ENCODE peak calls at places on chromosomes 13 and 19, in five cellular contexts. One of them, this sample, is unnamed.

GRCh38 chr13:110034031-110034430 is 247.6 kb upstream of the IRS2 start:
- DNase-seq in HL-60: no peak
- DNase-seq in nephron progenitor cell: no peak
- DNase-seq in lower leg skin: no peak
- DNase-seq in cardiac muscle cell: no peak
- DNase-seq in this sample: no peak

GRCh38 chr19:55669418-55670279 is 5.4 kb upstream of the EPN1 start:
- DNase-seq in HL-60: no peak
- DNase-seq in nephron progenitor cell: no peak
- DNase-seq in lower leg skin: no peak
- DNase-seq in cardiac muscle cell: no peak
- DNase-seq in this sample: no peak

GRCh38 chr13:105665284-105665683 is 870.2 kb downstream of the EFNB2 start:
- DNase-seq in HL-60: no peak
- DNase-seq in nephron progenitor cell: no peak
- DNase-seq in lower leg skin: no peak
- DNase-seq in cardiac muscle cell: no peak
- DNase-seq in this sample: no peak

GRCh38 chr19:10553943-10554381 is 10.3 kb downstream of the ATG4D start:
- DNase-seq in HL-60: peak
- DNase-seq in nephron progenitor cell: no peak
- DNase-seq in lower leg skin: no peak
- DNase-seq in cardiac muscle cell: no peak
- DNase-seq in this sample: no peak

GRCh38 chr19:19552811-19553210 is 14.7 kb downstream of the CILP2 start:
- DNase-seq in HL-60: peak
- DNase-seq in nephron progenitor cell: peak
- DNase-seq in lower leg skin: no peak
- DNase-seq in cardiac muscle cell: peak
- DNase-seq in this sample: peak

GRCh38 chr19:55644191-55644833 is 863 bp downstream of the ZNF581 start:
- DNase-seq in HL-60: no peak
- DNase-seq in nephron progenitor cell: no peak
- DNase-seq in lower leg skin: no peak
- DNase-seq in cardiac muscle cell: no peak
- DNase-seq in this sample: no peak

GRCh38 chr13:77516342-77516789 is 19.1 kb upstream of the SCEL start:
- DNase-seq in HL-60: no peak
- DNase-seq in nephron progenitor cell: no peak
- DNase-seq in lower leg skin: no peak
- DNase-seq in cardiac muscle cell: no peak
- DNase-seq in this sample: no peak

GRCh38 chr13:44058586-44059238 is 179.0 kb downstream of the LACC1 start:
- DNase-seq in HL-60: no peak
- DNase-seq in nephron progenitor cell: no peak
- DNase-seq in lower leg skin: no peak
- DNase-seq in cardiac muscle cell: no peak
- DNase-seq in this sample: no peak

GRCh38 chr13:95296326-95296939 is 4.8 kb downstream of the ABCC4 start:
- DNase-seq in HL-60: peak
- DNase-seq in nephron progenitor cell: peak
- DNase-seq in lower leg skin: no peak
- DNase-seq in cardiac muscle cell: peak
- DNase-seq in this sample: peak

GRCh38 chr13:43127827-43128226 is 104.4 kb downstream of the DNAJC15 start:
- DNase-seq in HL-60: no peak
- DNase-seq in nephron progenitor cell: no peak
- DNase-seq in lower leg skin: no peak
- DNase-seq in cardiac muscle cell: no peak
- DNase-seq in this sample: no peak

GRCh38 chr19:3471954-3472655 is 8.2 kb downstream of the SMIM24 start:
- DNase-seq in HL-60: peak
- DNase-seq in nephron progenitor cell: peak
- DNase-seq in lower leg skin: no peak
- DNase-seq in cardiac muscle cell: peak
- DNase-seq in this sample: peak

GRCh38 chr13:112074139-112074710 is 7.3 kb downstream of the SOX1 start:
- DNase-seq in HL-60: no peak
- DNase-seq in nephron progenitor cell: no peak
- DNase-seq in lower leg skin: no peak
- DNase-seq in cardiac muscle cell: no peak
- DNase-seq in this sample: no peak

GRCh38 chr13:74966814-74967213 is 515.2 kb downstream of the TBC1D4 start:
- DNase-seq in HL-60: no peak
- DNase-seq in nephron progenitor cell: no peak
- DNase-seq in lower leg skin: no peak
- DNase-seq in cardiac muscle cell: peak
- DNase-seq in this sample: peak

GRCh38 chr13:98252931-98253470 is 75.9 kb upstream of the RNF113B start:
- DNase-seq in HL-60: no peak
- DNase-seq in nephron progenitor cell: no peak
- DNase-seq in lower leg skin: no peak
- DNase-seq in cardiac muscle cell: no peak
- DNase-seq in this sample: no peak

GRCh38 chr19:7069904-7070226 is 362 bp downstream of the ZNF557 start:
- DNase-seq in HL-60: no peak
- DNase-seq in nephron progenitor cell: no peak
- DNase-seq in lower leg skin: no peak
- DNase-seq in cardiac muscle cell: no peak
- DNase-seq in this sample: no peak

GRCh38 chr13:25167775-25168174 is 4.3 kb downstream of the AMER2 start:
- DNase-seq in HL-60: no peak
- DNase-seq in nephron progenitor cell: no peak
- DNase-seq in lower leg skin: no peak
- DNase-seq in cardiac muscle cell: no peak
- DNase-seq in this sample: no peak

GRCh38 chr19:10510301-10510802 is 6.9 kb downstream of the S1PR5 start:
- DNase-seq in HL-60: peak
- DNase-seq in nephron progenitor cell: peak
- DNase-seq in lower leg skin: no peak
- DNase-seq in cardiac muscle cell: peak
- DNase-seq in this sample: peak

GRCh38 chr19:10871711-10872550 is 578 bp downstream of the CARM1 start:
- DNase-seq in HL-60: no peak
- DNase-seq in nephron progenitor cell: peak
- DNase-seq in lower leg skin: peak
- DNase-seq in cardiac muscle cell: peak
- DNase-seq in this sample: no peak

GRCh38 chr19:39704181-39705044 is at the start of gene LGALS14:
- DNase-seq in HL-60: no peak
- DNase-seq in nephron progenitor cell: no peak
- DNase-seq in lower leg skin: no peak
- DNase-seq in cardiac muscle cell: no peak
- DNase-seq in this sample: no peak

GRCh38 chr19:33063356-33064116 is 1.2 kb downstream of the RHPN2 start:
- DNase-seq in HL-60: no peak
- DNase-seq in nephron progenitor cell: peak
- DNase-seq in lower leg skin: peak
- DNase-seq in cardiac muscle cell: peak
- DNase-seq in this sample: no peak

DNA sequence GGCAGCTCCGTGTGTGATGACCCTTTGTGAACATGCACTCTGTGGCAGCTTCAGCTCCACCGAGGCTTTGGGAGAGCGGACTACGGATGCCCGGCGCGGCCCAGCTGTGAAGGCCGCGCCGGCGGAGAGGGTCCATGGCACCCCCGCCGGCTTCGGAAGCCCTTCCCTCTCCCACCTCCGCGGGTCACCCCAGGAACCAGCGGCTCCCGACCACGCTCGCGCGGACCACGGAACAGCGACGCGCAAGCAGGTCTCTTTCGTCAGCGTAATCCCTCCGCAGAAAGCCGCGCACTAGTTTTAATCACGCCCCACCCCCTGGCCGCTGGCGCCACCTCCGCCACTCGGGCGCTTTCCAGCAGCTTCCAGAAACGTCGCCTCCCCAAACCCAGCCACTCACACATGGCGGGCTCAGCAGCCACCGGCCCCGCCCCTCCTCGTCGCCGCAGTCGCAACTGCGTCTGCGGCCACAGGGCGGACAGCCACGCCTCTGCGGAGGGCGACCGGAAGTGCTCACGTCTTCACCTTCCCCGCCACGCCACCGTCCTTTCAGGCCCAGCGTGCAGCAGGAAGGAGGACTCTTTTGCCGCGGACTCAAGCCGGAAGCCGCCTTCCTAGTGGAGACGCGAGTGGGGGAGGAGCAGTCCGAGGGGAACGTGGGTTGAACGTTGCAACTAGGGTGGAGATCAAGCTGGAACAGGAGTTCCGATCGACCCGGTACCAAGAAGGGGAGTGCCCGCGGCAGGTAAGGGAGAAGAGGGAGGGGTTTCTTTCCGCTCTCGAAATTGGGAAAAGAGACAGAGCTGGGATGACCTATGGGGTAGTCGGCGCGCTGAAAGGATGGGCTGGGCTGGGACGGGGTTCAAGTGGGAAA is at the start of gene USPL1:
- DNase-seq in HL-60: peak
- DNase-seq in nephron progenitor cell: peak
- DNase-seq in lower leg skin: peak
- DNase-seq in cardiac muscle cell: peak
- DNase-seq in this sample: peak
- TF ChIP-seq CTCF in HL-60: no peak
- TF ChIP-seq CTCF in nephron progenitor cell: no peak
- TF ChIP-seq CTCF in lower leg skin: peak
- TF ChIP-seq CTCF in cardiac muscle cell: no peak
- TF ChIP-seq CTCF in this sample: peak

DNA sequence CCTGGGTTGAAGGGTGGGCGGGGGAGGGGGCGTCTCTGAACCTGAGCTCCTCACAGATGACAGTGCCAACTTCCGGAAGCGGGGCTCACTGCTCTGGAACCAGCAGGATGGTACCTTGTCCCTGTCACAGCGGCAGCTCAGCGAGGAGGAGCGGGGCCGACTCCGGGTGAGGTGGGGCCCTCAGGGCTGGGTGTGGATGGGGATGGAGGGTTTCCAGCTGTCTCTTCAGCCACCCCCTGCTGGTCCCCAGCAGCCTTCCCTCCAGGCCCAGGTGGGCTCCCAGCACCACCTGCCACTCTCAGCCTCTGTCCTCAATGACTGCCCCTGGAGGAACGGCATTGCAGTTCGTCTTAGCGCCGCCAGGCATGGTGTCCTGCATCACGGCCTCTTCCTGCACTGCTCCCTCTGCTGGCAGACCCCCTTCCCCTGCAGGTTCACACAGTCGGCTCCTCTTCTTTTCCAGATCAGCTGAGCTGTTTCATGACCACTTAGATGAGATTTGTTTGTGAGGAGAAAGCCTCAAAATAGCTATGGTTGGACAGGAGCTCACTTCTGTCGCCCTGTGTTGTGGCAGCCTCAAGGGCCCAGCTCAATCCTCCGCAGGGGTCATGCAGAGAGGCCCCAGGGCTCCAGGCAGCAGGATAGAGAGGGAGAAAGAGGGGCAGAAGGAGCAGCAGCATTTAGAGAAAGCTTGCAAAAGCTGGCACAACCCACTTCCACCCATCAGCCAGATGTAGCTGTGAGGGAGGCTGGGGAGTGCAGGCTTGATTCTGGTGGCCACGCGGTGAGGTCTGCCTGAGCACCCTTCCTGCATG is 2.5 kb upstream of the GARIN5A start:
- DNase-seq in HL-60: no peak
- DNase-seq in nephron progenitor cell: no peak
- DNase-seq in lower leg skin: no peak
- DNase-seq in cardiac muscle cell: peak
- DNase-seq in this sample: no peak
- TF ChIP-seq CTCF in HL-60: peak
- TF ChIP-seq CTCF in nephron progenitor cell: peak
- TF ChIP-seq CTCF in lower leg skin: no peak
- TF ChIP-seq CTCF in cardiac muscle cell: peak
- TF ChIP-seq CTCF in this sample: peak

GRCh38 chr13:76016799-76017198 is 380.7 kb downstream of the LMO7 start:
- DNase-seq in HL-60: peak
- DNase-seq in nephron progenitor cell: peak
- DNase-seq in lower leg skin: no peak
- DNase-seq in cardiac muscle cell: no peak
- DNase-seq in this sample: no peak
- TF ChIP-seq CTCF in HL-60: peak
- TF ChIP-seq CTCF in nephron progenitor cell: peak
- TF ChIP-seq CTCF in lower leg skin: no peak
- TF ChIP-seq CTCF in cardiac muscle cell: peak
- TF ChIP-seq CTCF in this sample: peak

DNA sequence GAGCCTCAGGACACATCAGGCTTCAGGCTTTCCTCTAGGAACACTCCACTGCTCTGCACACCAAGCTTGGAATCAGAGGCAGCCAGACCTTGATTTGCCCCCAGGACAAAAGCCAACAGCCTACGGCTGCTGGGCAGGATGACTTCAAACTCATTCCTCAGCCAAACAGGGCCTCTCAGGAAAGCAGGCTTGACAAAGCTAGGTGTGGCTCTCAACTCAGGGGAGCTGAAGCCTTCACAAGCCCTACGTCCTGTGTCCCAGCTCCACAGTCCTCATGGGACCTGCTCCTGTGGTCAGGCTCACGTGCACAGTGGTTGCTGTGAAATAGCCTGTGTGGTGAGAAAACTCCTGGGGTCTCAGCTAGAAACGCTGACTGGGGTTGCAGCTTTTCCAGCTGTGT is 398.9 kb upstream of the ZNF507 start:
- DNase-seq in HL-60: no peak
- DNase-seq in nephron progenitor cell: no peak
- DNase-seq in lower leg skin: no peak
- DNase-seq in cardiac muscle cell: no peak
- DNase-seq in this sample: no peak
- TF ChIP-seq CTCF in HL-60: no peak
- TF ChIP-seq CTCF in nephron progenitor cell: no peak
- TF ChIP-seq CTCF in lower leg skin: no peak
- TF ChIP-seq CTCF in cardiac muscle cell: no peak
- TF ChIP-seq CTCF in this sample: no peak

GRCh38 chr13:57631607-57632275 is at the start of gene PCDH17:
- DNase-seq in HL-60: no peak
- DNase-seq in nephron progenitor cell: peak
- DNase-seq in lower leg skin: no peak
- DNase-seq in cardiac muscle cell: peak
- DNase-seq in this sample: peak

GRCh38 chr13:57634829-57635165 is 3.3 kb downstream of the PCDH17 start:
- DNase-seq in HL-60: no peak
- DNase-seq in nephron progenitor cell: peak
- DNase-seq in lower leg skin: no peak
- DNase-seq in cardiac muscle cell: no peak
- DNase-seq in this sample: no peak

GRCh38 chr13:57633950-57634828 is 2.6 kb downstream of the PCDH17 start:
- DNase-seq in HL-60: no peak
- DNase-seq in nephron progenitor cell: peak
- DNase-seq in lower leg skin: no peak
- DNase-seq in cardiac muscle cell: no peak
- DNase-seq in this sample: peak

GRCh38 chr13:57632276-57633140 is 964 bp downstream of the PCDH17 start:
- DNase-seq in HL-60: no peak
- DNase-seq in nephron progenitor cell: peak
- DNase-seq in lower leg skin: no peak
- DNase-seq in cardiac muscle cell: peak
- DNase-seq in this sample: peak

GRCh38 chr13:57633141-57633949 is 1.8 kb downstream of the PCDH17 start:
- DNase-seq in HL-60: no peak
- DNase-seq in nephron progenitor cell: peak
- DNase-seq in lower leg skin: no peak
- DNase-seq in cardiac muscle cell: peak
- DNase-seq in this sample: peak
- TF ChIP-seq CTCF in HL-60: no peak
- TF ChIP-seq CTCF in nephron progenitor cell: peak
- TF ChIP-seq CTCF in lower leg skin: no peak
- TF ChIP-seq CTCF in cardiac muscle cell: peak
- TF ChIP-seq CTCF in this sample: peak